ENCODE peak calls at places on chromosomes 1 and 21, in eight cellular contexts. R, T, H, E, Q, L, D and Z are unnamed samples.
A peak's percentile ranks its signal among the peaks of the same experiment; 100 is the strongest.

GRCh38 chr1:238606896-238607295 is 716.2 kb upstream of the ZP4 start:
- DNase-seq in L (no peak), D (peak; percentile 20), H (no peak), T (no peak), Q (no peak), E (no peak), R (peak; percentile 94), Z (no peak)

GRCh38 chr21:32335601-32336575 is 37.2 kb downstream of the MRAP start:
- DNase-seq in L (no peak), R (peak; percentile 41), D (peak; percentile 38), E (no peak), Q (no peak), H (peak; percentile 45), T (no peak), Z (no peak)

GRCh38 chr1:112619518-112620458 is at the start of gene CAPZA1:
- DNase-seq in R (peak; percentile 96), H (peak; percentile 60), D (peak; percentile 96), T (peak; percentile 91), E (peak; percentile 87), L (peak; percentile 82), Q (peak; percentile 66), Z (peak; percentile 93)

GRCh38 chr1:20136249-20136648 is 2.9 kb upstream of the PLA2G2F start:
- DNase-seq in H (no peak), E (no peak), R (no peak), Q (no peak), L (no peak), D (no peak), T (no peak), Z (no peak)

GRCh38 chr1:34066921-34067603 is 98.0 kb downstream of the CSMD2 start:
- DNase-seq in R (no peak), T (no peak), E (no peak), D (peak; percentile 5), Q (peak; percentile 11), L (no peak), H (no peak), Z (no peak)

GRCh38 chr1:20724364-20725188 is 6.8 kb upstream of the KIF17 start:
- DNase-seq in Q (no peak), H (no peak), L (no peak), R (no peak), D (no peak), E (no peak), T (no peak), Z (no peak)

GRCh38 chr1:96060621-96061020 is 661.0 kb upstream of the PTBP2 start:
- DNase-seq in H (no peak), D (no peak), T (no peak), R (no peak), Q (no peak), L (no peak), E (no peak), Z (no peak)

GRCh38 chr21:45947296-45947695 is 34.3 kb upstream of the COL6A1 start:
- DNase-seq in T (no peak), E (no peak), Q (no peak), D (no peak), L (no peak), R (no peak), H (no peak), Z (no peak)

GRCh38 chr1:18815203-18815531 is 44.3 kb downstream of the TAS1R2 start:
- DNase-seq in H (no peak), D (no peak), Q (no peak), L (no peak), T (no peak), E (no peak), R (no peak), Z (no peak)

GRCh38 chr1:26237230-26237966 is 3.4 kb downstream of the CEP85 start:
- DNase-seq in D (peak; percentile 48), E (no peak), L (no peak), Q (no peak), R (peak; percentile 73), T (no peak), H (no peak), Z (no peak)